ENCODE peak calls at places on chromosomes 6 and 20, in six cellular contexts. One of them, this sample, is unnamed.

GRCh38 chr6:33116881-33117711 is 41.3 kb downstream of the HLA-DPB1 start:
- DNase-seq in lower lobe of right lung: no peak
- DNase-seq in astrocyte of the spinal cord: no peak
- DNase-seq in A673: peak
- DNase-seq in AG04449: no peak
- DNase-seq in lower leg skin: peak
- DNase-seq in this sample: no peak

GRCh38 chr6:168226832-168227434 is 92.6 kb downstream of the DACT2 start:
- DNase-seq in A673: no peak
- DNase-seq in lower lobe of right lung: no peak
- DNase-seq in lower leg skin: peak
- DNase-seq in astrocyte of the spinal cord: no peak
- DNase-seq in AG04449: no peak
- DNase-seq in this sample: peak

GRCh38 chr6:27059621-27060425 is 187.7 kb upstream of the PRSS16 start:
- DNase-seq in AG04449: no peak
- DNase-seq in lower leg skin: no peak
- DNase-seq in lower lobe of right lung: no peak
- DNase-seq in astrocyte of the spinal cord: no peak
- DNase-seq in A673: no peak
- DNase-seq in this sample: no peak

GRCh38 chr20:63625771-63626423 is 1.0 kb downstream of the GMEB2 start:
- DNase-seq in astrocyte of the spinal cord: peak
- DNase-seq in AG04449: no peak
- DNase-seq in lower lobe of right lung: peak
- DNase-seq in lower leg skin: no peak
- DNase-seq in A673: peak
- DNase-seq in this sample: no peak

GRCh38 chr6:89680551-89680950 is 42.0 kb upstream of the LYRM2 start:
- DNase-seq in AG04449: no peak
- DNase-seq in lower leg skin: no peak
- DNase-seq in A673: no peak
- DNase-seq in astrocyte of the spinal cord: no peak
- DNase-seq in lower lobe of right lung: no peak
- DNase-seq in this sample: no peak

GRCh38 chr6:20868397-20869185 is 334.3 kb downstream of the CDKAL1 start:
- DNase-seq in lower lobe of right lung: no peak
- DNase-seq in astrocyte of the spinal cord: no peak
- DNase-seq in lower leg skin: no peak
- DNase-seq in AG04449: no peak
- DNase-seq in A673: no peak
- DNase-seq in this sample: no peak

GRCh38 chr6:158706369-158706982 is 56.6 kb downstream of the SYTL3 start:
- DNase-seq in A673: peak
- DNase-seq in lower lobe of right lung: peak
- DNase-seq in lower leg skin: peak
- DNase-seq in astrocyte of the spinal cord: peak
- DNase-seq in AG04449: no peak
- DNase-seq in this sample: no peak

GRCh38 chr6:136073216-136073615 is 176.9 kb downstream of the MTFR2 start:
- DNase-seq in astrocyte of the spinal cord: no peak
- DNase-seq in lower leg skin: no peak
- DNase-seq in A673: no peak
- DNase-seq in lower lobe of right lung: no peak
- DNase-seq in AG04449: no peak
- DNase-seq in this sample: no peak

GRCh38 chr6:38110407-38111025 is 291.0 kb downstream of the ZFAND3 start:
- DNase-seq in lower lobe of right lung: no peak
- DNase-seq in AG04449: no peak
- DNase-seq in A673: peak
- DNase-seq in astrocyte of the spinal cord: no peak
- DNase-seq in lower leg skin: no peak
- DNase-seq in this sample: no peak

GRCh38 chr6:163985710-163986109 is 571.2 kb downstream of the QKI start:
- DNase-seq in AG04449: no peak
- DNase-seq in lower leg skin: no peak
- DNase-seq in lower lobe of right lung: no peak
- DNase-seq in A673: no peak
- DNase-seq in astrocyte of the spinal cord: peak
- DNase-seq in this sample: no peak

GRCh38 chr20:17878069-17878911 is 90.3 kb downstream of the SNX5 start:
- DNase-seq in lower leg skin: no peak
- DNase-seq in AG04449: no peak
- DNase-seq in astrocyte of the spinal cord: no peak
- DNase-seq in A673: no peak
- DNase-seq in lower lobe of right lung: no peak
- DNase-seq in this sample: no peak

GRCh38 chr20:19706463-19706862 is 51.6 kb upstream of the RIN2 start:
- DNase-seq in lower lobe of right lung: no peak
- DNase-seq in AG04449: no peak
- DNase-seq in lower leg skin: peak
- DNase-seq in A673: no peak
- DNase-seq in astrocyte of the spinal cord: no peak
- DNase-seq in this sample: no peak

GRCh38 chr20:43700627-43701026 is 26.2 kb downstream of the GTSF1L start:
- DNase-seq in astrocyte of the spinal cord: no peak
- DNase-seq in A673: no peak
- DNase-seq in AG04449: no peak
- DNase-seq in lower lobe of right lung: no peak
- DNase-seq in lower leg skin: no peak
- DNase-seq in this sample: no peak

GRCh38 chr6:130134594-130134993 is 88.2 kb downstream of the SAMD3 start:
- DNase-seq in AG04449: no peak
- DNase-seq in A673: no peak
- DNase-seq in lower leg skin: no peak
- DNase-seq in lower lobe of right lung: no peak
- DNase-seq in astrocyte of the spinal cord: no peak
- DNase-seq in this sample: no peak
- TF ChIP-seq CTCF in AG04449: no peak
- TF ChIP-seq CTCF in A673: peak
- TF ChIP-seq CTCF in lower leg skin: no peak
- TF ChIP-seq CTCF in lower lobe of right lung: no peak
- TF ChIP-seq CTCF in astrocyte of the spinal cord: no peak
- TF ChIP-seq CTCF in this sample: no peak

DNA sequence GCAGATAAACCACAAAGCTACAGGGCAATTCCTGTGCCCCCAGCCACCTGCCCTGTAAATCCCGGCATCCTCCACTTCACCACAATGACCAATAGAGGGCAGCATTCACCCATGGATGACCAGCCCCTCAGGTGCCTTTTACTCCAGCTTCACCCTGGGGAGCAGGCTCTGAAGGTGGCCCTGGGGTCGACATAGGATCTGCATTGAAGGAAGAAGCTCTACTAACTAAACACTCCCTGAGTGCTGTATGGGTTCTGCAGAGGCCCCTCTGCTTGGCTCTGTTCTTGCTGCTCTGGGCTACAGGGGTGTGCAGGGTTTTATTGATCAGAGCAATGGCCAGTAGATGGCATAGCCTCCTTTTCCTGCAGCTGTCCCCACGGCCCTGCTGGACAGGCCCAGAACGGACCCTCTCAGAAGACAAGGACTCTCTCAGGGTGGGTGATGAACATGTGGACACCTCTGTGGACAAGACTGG is 20.3 kb downstream of the CST4 start:
- DNase-seq in astrocyte of the spinal cord: peak
- DNase-seq in A673: peak
- DNase-seq in lower lobe of right lung: no peak
- DNase-seq in lower leg skin: peak
- DNase-seq in AG04449: no peak
- DNase-seq in this sample: peak
- TF ChIP-seq CTCF in astrocyte of the spinal cord: peak
- TF ChIP-seq CTCF in A673: peak
- TF ChIP-seq CTCF in lower lobe of right lung: peak
- TF ChIP-seq CTCF in lower leg skin: no peak
- TF ChIP-seq CTCF in AG04449: peak
- TF ChIP-seq CTCF in this sample: peak

DNA sequence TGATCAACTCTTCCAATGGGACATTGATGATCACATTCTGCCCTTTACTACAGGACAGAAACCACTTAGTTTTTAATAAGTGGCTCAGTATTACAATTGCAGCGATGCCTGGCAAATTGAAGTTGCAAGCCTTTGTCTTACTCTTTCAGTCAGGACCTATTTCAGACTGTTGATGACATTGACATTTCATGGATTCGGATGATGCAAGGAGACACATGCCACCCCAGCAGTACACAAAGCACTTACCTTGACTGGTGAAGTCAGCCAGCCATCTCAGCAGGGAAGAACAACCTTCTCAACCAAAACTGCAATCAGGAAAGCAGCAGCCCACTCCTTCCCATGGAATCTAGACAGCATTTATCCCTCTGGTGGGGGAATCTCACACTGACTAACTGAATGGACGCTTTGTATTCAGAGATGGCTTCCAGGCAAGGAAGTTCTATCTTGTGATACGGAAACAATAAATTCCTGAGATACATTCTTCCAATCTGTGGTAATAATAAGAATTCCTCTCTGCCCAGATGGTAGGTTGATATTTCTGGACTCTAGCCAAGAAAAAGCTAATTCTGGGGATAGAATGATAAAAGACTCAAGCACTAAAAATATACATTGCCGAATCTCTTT is 24.8 kb downstream of the NFYA start:
- DNase-seq in astrocyte of the spinal cord: peak
- DNase-seq in AG04449: peak
- DNase-seq in A673: peak
- DNase-seq in lower leg skin: no peak
- DNase-seq in lower lobe of right lung: no peak
- DNase-seq in this sample: no peak
- TF ChIP-seq CTCF in astrocyte of the spinal cord: peak
- TF ChIP-seq CTCF in AG04449: no peak
- TF ChIP-seq CTCF in A673: no peak
- TF ChIP-seq CTCF in lower leg skin: no peak
- TF ChIP-seq CTCF in lower lobe of right lung: no peak
- TF ChIP-seq CTCF in this sample: no peak

GRCh38 chr6:85049282-85049681 is 284.9 kb upstream of the TBX18 start:
- DNase-seq in A673: no peak
- DNase-seq in astrocyte of the spinal cord: no peak
- DNase-seq in AG04449: no peak
- DNase-seq in lower lobe of right lung: no peak
- DNase-seq in lower leg skin: no peak
- DNase-seq in this sample: no peak
- TF ChIP-seq CTCF in A673: no peak
- TF ChIP-seq CTCF in astrocyte of the spinal cord: no peak
- TF ChIP-seq CTCF in AG04449: no peak
- TF ChIP-seq CTCF in lower lobe of right lung: no peak
- TF ChIP-seq CTCF in lower leg skin: no peak
- TF ChIP-seq CTCF in this sample: no peak

GRCh38 chr6:92132957-92133356 is 1286.4 kb downstream of the EPHA7 start:
- DNase-seq in lower leg skin: no peak
- DNase-seq in AG04449: no peak
- DNase-seq in A673: no peak
- DNase-seq in lower lobe of right lung: no peak
- DNase-seq in astrocyte of the spinal cord: no peak
- DNase-seq in this sample: no peak

GRCh38 chr6:92130944-92131343 is 1288.4 kb downstream of the EPHA7 start:
- DNase-seq in lower lobe of right lung: no peak
- DNase-seq in AG04449: no peak
- DNase-seq in A673: no peak
- DNase-seq in astrocyte of the spinal cord: no peak
- DNase-seq in lower leg skin: no peak
- DNase-seq in this sample: no peak

GRCh38 chr6:92126983-92127382 is 1292.4 kb downstream of the EPHA7 start:
- DNase-seq in A673: no peak
- DNase-seq in lower lobe of right lung: no peak
- DNase-seq in AG04449: no peak
- DNase-seq in lower leg skin: no peak
- DNase-seq in astrocyte of the spinal cord: no peak
- DNase-seq in this sample: no peak

GRCh38 chr6:92132446-92132845 is 1286.9 kb downstream of the EPHA7 start:
- DNase-seq in AG04449: no peak
- DNase-seq in lower leg skin: no peak
- DNase-seq in A673: no peak
- DNase-seq in astrocyte of the spinal cord: no peak
- DNase-seq in lower lobe of right lung: no peak
- DNase-seq in this sample: no peak
- TF ChIP-seq CTCF in AG04449: no peak
- TF ChIP-seq CTCF in lower leg skin: no peak
- TF ChIP-seq CTCF in A673: no peak
- TF ChIP-seq CTCF in astrocyte of the spinal cord: no peak
- TF ChIP-seq CTCF in lower lobe of right lung: no peak
- TF ChIP-seq CTCF in this sample: no peak

GRCh38 chr6:117771403-117771802 is 96.1 kb downstream of the NUS1 start:
- DNase-seq in astrocyte of the spinal cord: no peak
- DNase-seq in A673: no peak
- DNase-seq in lower leg skin: no peak
- DNase-seq in AG04449: no peak
- DNase-seq in lower lobe of right lung: no peak
- DNase-seq in this sample: no peak

GRCh38 chr6:117781550-117781949 is 106.3 kb downstream of the NUS1 start:
- DNase-seq in lower lobe of right lung: no peak
- DNase-seq in astrocyte of the spinal cord: no peak
- DNase-seq in A673: no peak
- DNase-seq in AG04449: no peak
- DNase-seq in lower leg skin: no peak
- DNase-seq in this sample: no peak

GRCh38 chr6:117776441-117776840 is 101.2 kb downstream of the NUS1 start:
- DNase-seq in lower leg skin: no peak
- DNase-seq in A673: peak
- DNase-seq in astrocyte of the spinal cord: peak
- DNase-seq in lower lobe of right lung: no peak
- DNase-seq in AG04449: no peak
- DNase-seq in this sample: no peak
- TF ChIP-seq CTCF in lower leg skin: no peak
- TF ChIP-seq CTCF in A673: peak
- TF ChIP-seq CTCF in astrocyte of the spinal cord: peak
- TF ChIP-seq CTCF in lower lobe of right lung: no peak
- TF ChIP-seq CTCF in AG04449: no peak
- TF ChIP-seq CTCF in this sample: no peak

DNA sequence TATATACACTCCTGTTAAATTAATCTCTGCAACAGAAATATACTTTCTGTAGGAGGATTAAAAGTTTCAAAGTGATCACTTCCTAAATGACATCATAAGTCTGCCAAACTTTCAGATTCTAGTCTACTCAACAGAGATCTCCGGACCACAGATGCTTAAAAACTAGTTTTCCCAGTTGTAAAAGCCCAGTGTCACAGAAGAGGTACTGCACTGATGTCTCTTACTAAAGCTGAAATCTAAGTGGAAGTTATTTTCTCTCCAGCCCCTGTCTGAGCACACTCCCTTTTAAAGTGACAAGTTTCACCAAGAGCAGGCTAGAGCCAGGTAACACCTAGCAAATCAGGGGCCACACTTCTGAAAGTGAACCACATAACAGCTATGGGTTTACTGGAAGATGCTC is 71.6 kb upstream of the DST start:
- DNase-seq in A673: peak
- DNase-seq in astrocyte of the spinal cord: no peak
- DNase-seq in lower leg skin: no peak
- DNase-seq in lower lobe of right lung: no peak
- DNase-seq in AG04449: no peak
- DNase-seq in this sample: no peak
- TF ChIP-seq CTCF in A673: no peak
- TF ChIP-seq CTCF in astrocyte of the spinal cord: no peak
- TF ChIP-seq CTCF in lower leg skin: no peak
- TF ChIP-seq CTCF in lower lobe of right lung: no peak
- TF ChIP-seq CTCF in AG04449: no peak
- TF ChIP-seq CTCF in this sample: no peak

This sample was measured in right atrium auricular region.